ENCODE peak calls at places on chromosomes 16 and 17, in six cellular contexts. Y, N, U, L, E and G are unnamed samples.

GRCh38 chr17:35749560-35750412 is 3.3 kb downstream of the GAS2L2 start:
- DNase-seq in Y (no peak), N (no peak), U (no peak), L (no peak), E (no peak), G (peak)

GRCh38 chr16:26952411-26952810 is 114.3 kb upstream of the C16orf82 start:
- DNase-seq in Y (no peak), N (no peak), U (no peak), L (no peak), E (no peak), G (no peak)

GRCh38 chr16:7209598-7209997 is 123.0 kb upstream of the RBFOX1 start:
- DNase-seq in Y (no peak), N (peak), U (no peak), L (no peak), E (no peak), G (no peak)

GRCh38 chr16:49489686-49490320 is 116.2 kb downstream of the C16orf78 start:
- DNase-seq in Y (no peak), N (no peak), U (no peak), L (no peak), E (no peak), G (no peak)

GRCh38 chr16:89392881-89393730 is 97.3 kb downstream of the ANKRD11 start:
- DNase-seq in Y (no peak), N (no peak), U (no peak), L (no peak), E (peak), G (no peak)

GRCh38 chr17:6713130-6713917 is at the start of gene SLC13A5:
- DNase-seq in Y (no peak), N (peak), U (peak), L (no peak), E (peak), G (peak)

GRCh38 chr17:10290046-10290445 is 82.8 kb downstream of the MYH13 start:
- DNase-seq in Y (no peak), N (no peak), U (no peak), L (no peak), E (peak), G (no peak)

GRCh38 chr16:57373117-57373947 is 1.0 kb downstream of the CX3CL1 start:
- DNase-seq in Y (no peak), N (no peak), U (no peak), L (no peak), E (no peak), G (no peak)

GRCh38 chr17:8123695-8124349 is at the start of gene HES7:
- DNase-seq in Y (peak), N (peak), U (peak), L (no peak), E (no peak), G (no peak)

GRCh38 chr17:81470270-81470943 is 42.2 kb downstream of the ACTG1 start:
- DNase-seq in Y (no peak), N (no peak), U (no peak), L (no peak), E (no peak), G (no peak)

GRCh38 chr17:45997624-45998023 is 1.4 kb upstream of the STH start:
- DNase-seq in Y (peak), N (peak), U (no peak), L (no peak), E (no peak), G (peak)

GRCh38 chr17:16820161-16820877 is 130.3 kb downstream of the CCDC144A start:
- DNase-seq in Y (no peak), N (no peak), U (no peak), L (no peak), E (no peak), G (no peak)

GRCh38 chr16:2159052-2159838 is 3.7 kb downstream of the TRAF7 start:
- DNase-seq in Y (peak), N (peak), U (no peak), L (no peak), E (peak), G (peak)